ENCODE peak calls at places on chromosome 9, in five cellular contexts. V is trophoblast cell, J is IMR-90, Y is mesenchymal stem cell, H is H9. S is an unnamed sample.

GRCh38 chr9:113376634-113377531 is at the start of gene HDHD3:
- DNase-seq in H (peak), Y (peak), V (peak), J (peak), S (peak)

GRCh38 chr9:76230961-76231360 is 163.3 kb downstream of the RFK start:
- DNase-seq in V (no peak), Y (no peak), J (peak), H (no peak), S (no peak)

GRCh38 chr9:135048046-135048757 is 39.3 kb upstream of the OLFM1 start:
- DNase-seq in H (peak), J (no peak), Y (no peak), V (no peak), S (no peak)

GRCh38 chr9:385818-386398 is 171.2 kb downstream of the DOCK8 start:
- DNase-seq in H (peak), Y (peak), J (peak), V (peak), S (no peak)

GRCh38 chr9:38670542-38671371 is 49.2 kb downstream of the FAM240B start:
- DNase-seq in V (no peak), H (no peak), J (no peak), Y (no peak), S (no peak)

GRCh38 chr9:82082563-82082962 is 94.0 kb downstream of the SPATA31D1 start:
- DNase-seq in V (no peak), H (no peak), J (no peak), Y (no peak), S (no peak)

GRCh38 chr9:114196924-114197570 is 41.7 kb downstream of the COL27A1 start:
- DNase-seq in H (no peak), V (no peak), J (peak), Y (no peak), S (no peak)

GRCh38 chr9:82202808-82203207 is 214.2 kb downstream of the SPATA31D1 start:
- DNase-seq in V (peak), H (no peak), J (peak), Y (peak), S (no peak)

GRCh38 chr9:126499005-126499910 is 114.5 kb upstream of the LMX1B start:
- DNase-seq in Y (peak), J (peak), H (peak), V (no peak), S (peak)

GRCh38 chr9:133605856-133606721 is 3.1 kb downstream of the FAM163B start:
- DNase-seq in J (no peak), V (no peak), Y (no peak), H (no peak), S (no peak)

DNA sequence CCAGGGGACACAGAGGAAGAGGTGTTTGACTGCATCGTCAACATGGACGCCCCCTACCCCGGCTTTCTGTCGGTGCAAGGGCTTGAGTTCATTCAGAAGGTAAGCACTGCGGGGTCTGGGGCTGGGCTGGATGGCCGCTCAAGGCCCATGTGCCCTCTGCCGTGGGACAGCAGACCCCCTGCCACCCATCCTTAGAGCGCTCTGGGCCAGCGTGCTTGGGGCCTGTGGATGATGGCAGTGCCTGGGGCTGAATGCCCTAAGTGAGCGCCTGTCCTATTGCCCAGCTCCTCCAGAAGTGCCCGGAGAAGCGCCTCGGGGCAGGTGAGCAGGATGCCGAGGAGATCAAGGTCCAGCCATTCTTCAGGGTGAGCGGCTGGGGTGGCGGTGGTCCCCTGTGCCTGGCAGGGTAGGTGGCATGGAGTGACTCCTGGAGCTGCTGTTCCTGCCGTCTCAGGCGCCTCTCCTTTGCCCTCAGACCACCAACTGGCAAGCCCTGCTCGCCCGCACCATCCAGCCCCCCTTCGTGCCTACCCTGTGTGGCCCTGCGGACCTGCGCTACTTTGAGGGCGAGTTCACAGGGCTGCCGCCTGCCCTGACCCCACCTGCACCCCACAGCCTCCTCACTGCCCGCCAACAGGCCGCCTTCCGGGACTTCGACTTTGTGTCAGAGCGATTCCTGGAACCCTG is 3.9 kb downstream of the ZDHHC12 start:
- DNase-seq in V (no peak), J (no peak), Y (no peak), H (no peak), S (no peak)
- H2BK5ac ChIP-seq in V (no peak), J (no peak), Y (no peak), H (no peak), S (no peak)

DNA sequence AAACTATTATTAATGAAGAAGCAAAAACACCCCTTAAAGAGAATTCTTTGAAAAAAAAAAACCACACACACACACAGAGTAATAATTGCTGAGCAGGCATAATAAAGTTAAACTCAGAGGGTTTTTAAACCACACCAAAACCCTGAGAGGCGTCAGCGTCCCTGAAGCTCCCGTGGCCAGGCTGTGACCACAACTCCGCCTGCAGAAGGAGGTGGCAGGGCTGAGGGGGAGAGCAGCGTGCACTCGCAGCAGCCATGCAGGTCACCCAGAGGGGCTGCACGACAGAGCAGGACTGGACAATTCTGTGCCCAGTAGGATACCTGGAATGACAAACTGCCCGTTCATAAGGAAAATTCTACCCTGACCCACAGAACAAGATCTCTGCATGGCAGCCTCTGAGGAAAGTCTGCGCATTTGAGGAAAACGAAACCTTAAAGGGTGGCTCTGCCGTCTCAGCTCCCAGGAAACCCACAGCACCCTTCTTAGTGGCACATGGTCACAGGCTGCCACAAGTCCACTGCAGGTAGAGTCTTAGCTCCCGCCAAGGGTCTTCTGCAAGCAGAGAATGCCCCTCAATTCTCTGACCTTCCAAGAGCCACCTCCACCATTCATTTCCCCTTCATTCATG is 44.0 kb downstream of the ROR2 start:
- DNase-seq in J (no peak), H (no peak), Y (no peak), V (no peak), S (no peak)
- H2BK5ac ChIP-seq in J (no peak), H (no peak), Y (no peak), V (no peak), S (no peak)

GRCh38 chr9:128152133-128152780 is 3.0 kb downstream of the LCN2 start:
- DNase-seq in Y (no peak), V (no peak), H (no peak), J (no peak), S (no peak)

GRCh38 chr9:128152781-128153116 is 3.5 kb downstream of the LCN2 start:
- DNase-seq in Y (no peak), J (no peak), V (no peak), H (peak), S (no peak)

GRCh38 chr9:128153947-128154695 is 4.9 kb downstream of the LCN2 start:
- DNase-seq in V (no peak), J (no peak), Y (no peak), H (no peak), S (no peak)

GRCh38 chr9:128151343-128152132 is 2.3 kb downstream of the LCN2 start:
- DNase-seq in J (no peak), Y (no peak), V (no peak), H (no peak), S (no peak)

GRCh38 chr9:128153117-128153946 is 4.1 kb downstream of the LCN2 start:
- DNase-seq in Y (no peak), J (no peak), V (no peak), H (peak), S (no peak)
- H2BK5ac ChIP-seq in Y (no peak), J (no peak), V (no peak), H (no peak), S (peak)

DNA sequence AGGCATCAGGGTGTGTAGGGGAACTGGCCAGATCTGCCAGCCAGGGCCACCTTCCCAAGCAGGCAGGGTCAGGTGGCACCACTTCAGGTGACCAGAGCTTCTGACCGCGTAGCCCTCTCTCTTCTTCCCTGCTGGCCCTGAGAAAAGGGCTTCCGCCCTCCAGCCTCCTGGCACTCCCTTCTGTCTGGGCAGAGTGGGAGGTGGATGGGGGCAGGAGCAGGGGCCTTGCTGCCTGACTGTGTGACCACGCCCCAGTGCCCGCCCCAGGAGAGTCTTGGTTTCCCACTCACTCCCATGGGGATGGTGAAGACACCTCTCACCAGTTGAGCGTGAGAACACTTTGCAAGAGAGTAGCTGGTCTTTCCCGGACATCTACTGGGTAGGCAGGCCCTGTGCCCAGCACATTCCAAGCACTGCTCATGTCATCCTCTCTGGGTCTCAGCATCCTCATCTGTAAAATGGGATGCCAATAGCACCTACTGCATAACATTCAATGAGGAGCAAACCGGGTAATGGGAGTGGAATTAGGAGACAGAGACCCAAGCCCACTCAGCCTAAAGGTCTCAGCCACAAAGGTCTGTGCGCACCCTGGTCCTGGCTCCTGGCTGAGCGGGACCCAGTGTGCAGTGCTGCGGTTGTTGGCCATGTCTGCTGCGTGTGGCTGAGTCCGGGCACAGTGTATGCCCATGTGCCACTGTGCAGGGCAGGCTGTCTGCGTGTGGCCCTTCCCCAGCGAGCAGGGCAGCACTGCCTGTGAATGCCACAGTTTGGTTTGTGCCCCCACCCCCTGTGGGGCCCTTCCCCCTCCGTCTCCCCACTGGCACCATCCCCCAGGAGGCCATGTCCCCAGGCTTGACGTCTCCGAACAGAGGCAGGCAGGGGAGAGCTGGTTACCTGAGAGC is 179.1 kb upstream of the IER5L start:
- DNase-seq in V (no peak), Y (no peak), J (no peak), H (no peak), S (no peak)
- H2BK5ac ChIP-seq in V (no peak), Y (no peak), J (no peak), H (no peak), S (no peak)

DNA sequence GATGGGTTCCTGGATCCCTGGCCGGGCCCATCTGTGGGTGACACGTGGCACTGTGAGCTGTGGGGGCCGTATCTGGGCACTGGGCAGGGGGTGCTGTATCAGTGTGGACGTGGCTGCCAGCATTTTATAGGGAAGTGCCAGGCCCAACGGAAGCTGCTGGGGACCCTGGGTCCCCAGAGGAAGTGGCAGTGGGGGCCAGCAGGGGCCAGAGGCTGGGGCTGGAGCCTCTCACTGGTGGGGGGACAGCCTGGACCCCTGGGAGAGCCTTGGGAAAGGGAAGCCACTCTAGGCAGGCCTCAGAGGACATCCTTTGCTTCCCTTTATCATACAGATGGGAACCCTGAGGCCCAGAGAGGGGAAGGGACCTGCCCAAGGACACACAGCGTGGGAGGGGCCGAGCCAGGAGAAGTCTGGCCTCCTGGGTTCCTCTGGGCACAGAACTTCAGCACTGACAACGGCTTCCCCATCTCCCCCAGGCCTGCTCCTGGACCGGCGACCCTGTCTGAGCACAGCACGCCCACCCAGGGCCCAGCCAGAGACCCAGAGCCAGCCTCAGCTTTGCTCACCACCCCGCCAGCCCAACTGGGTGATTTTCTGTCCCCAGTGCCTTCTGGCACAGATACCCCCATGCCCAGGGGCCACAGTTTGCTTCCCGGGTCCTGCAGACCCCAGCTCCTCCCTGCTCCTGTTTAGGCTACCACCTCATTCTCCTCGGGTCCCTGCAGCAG is 15.5 kb upstream of the LAMC3 start:
- DNase-seq in J (no peak), Y (no peak), H (no peak), V (no peak), S (no peak)
- H2BK5ac ChIP-seq in J (no peak), Y (no peak), H (no peak), V (no peak), S (no peak)

GRCh38 chr9:96508227-96508940 is 58.4 kb downstream of the HABP4 start:
- DNase-seq in V (no peak), Y (no peak), H (no peak), J (no peak), S (no peak)
- H2BK5ac ChIP-seq in V (no peak), Y (no peak), H (no peak), J (no peak), S (no peak)

S was measured in H1.